ENCODE peak calls at places on chromosomes 5 and 9, in nine cellular contexts. R is foreskin fibroblast; M is osteocyte; Z is brain microvascular endothelial cell; V is C1 segment of cervical spinal cord; Y is ascending aorta; L is H9; X is stimulated activated CD8-positive, alpha-beta memory T cell treated with anti-CD3 and anti-CD28 coated beads, Interleukin-15, amount 100 ng/mL, for 4 hours; Q is sigmoid colon. G is an unnamed sample.

GRCh38 chr5:181164076-181164952 is 16.9 kb downstream of the OR2V2 start:
- DNase-seq in R (peak), M (no peak), Z (peak), V (no peak), Y (no peak), L (no peak), X (no peak), Q (no peak), G (no peak)

GRCh38 chr5:59130441-59130840 is 547.6 kb downstream of the RAB3C start:
- DNase-seq in R (peak), M (no peak), Z (no peak), V (no peak), Y (no peak), L (no peak), X (no peak), Q (no peak), G (no peak)

GRCh38 chr5:172106511-172107356 is 81.3 kb downstream of the STK10 start:
- DNase-seq in R (peak), M (peak), Z (no peak), V (peak), Y (peak), L (peak), X (peak), Q (peak), G (peak)

GRCh38 chr5:123949043-123949804 is 437.2 kb downstream of the CSNK1G3 start:
- DNase-seq in R (no peak), M (no peak), Z (no peak), V (no peak), Y (no peak), L (no peak), X (no peak), Q (no peak), G (no peak)

GRCh38 chr5:118883396-118883795 is 105.0 kb downstream of the DTWD2 start:
- DNase-seq in R (no peak), M (no peak), Z (no peak), V (no peak), Y (no peak), L (no peak), X (no peak), Q (no peak), G (no peak)

GRCh38 chr5:6713274-6714181 is at the start of gene TENT4A:
- DNase-seq in R (peak), M (peak), Z (no peak), V (no peak), Y (peak), L (no peak), X (no peak), Q (no peak), G (no peak)

GRCh38 chr5:130796032-130796431 is 369.0 kb downstream of the HINT1 start:
- DNase-seq in R (no peak), M (no peak), Z (no peak), V (no peak), Y (no peak), L (no peak), X (no peak), Q (no peak), G (no peak)

GRCh38 chr5:177963966-177964365 is 32.1 kb downstream of the PROP1 start:
- DNase-seq in R (no peak), M (peak), Z (no peak), V (no peak), Y (no peak), L (no peak), X (no peak), Q (no peak), G (no peak)

GRCh38 chr9:120901704-120902103 is 24.7 kb upstream of the PHF19 start:
- DNase-seq in R (no peak), M (no peak), Z (no peak), V (no peak), Y (no peak), L (no peak), X (no peak), Q (no peak), G (no peak)

GRCh38 chr5:143682788-143683419 is 129.1 kb upstream of the HMHB1 start:
- DNase-seq in R (peak), M (no peak), Z (no peak), V (no peak), Y (no peak), L (no peak), X (no peak), Q (no peak), G (no peak)

GRCh38 chr5:142826741-142827492 is 56.7 kb downstream of the ARHGAP26 start:
- DNase-seq in R (peak), M (no peak), Z (peak), V (no peak), Y (peak), L (no peak), X (no peak), Q (no peak), G (no peak)

GRCh38 chr5:166624573-166624972 is 1666.9 kb upstream of the WWC1 start:
- DNase-seq in R (no peak), M (no peak), Z (no peak), V (no peak), Y (no peak), L (no peak), X (no peak), Q (no peak), G (no peak)

GRCh38 chr5:150612905-150613670 is 27.4 kb upstream of the SYNPO start:
- DNase-seq in R (no peak), M (no peak), Z (no peak), V (no peak), Y (no peak), L (no peak), X (no peak), Q (no peak), G (no peak)

GRCh38 chr9:6758418-6759113 is 793 bp downstream of the KDM4C start:
- DNase-seq in R (peak), M (peak), Z (peak), V (peak), Y (peak), L (peak), X (peak), Q (peak), G (peak)

GRCh38 chr9:112327718-112328450 is 5.5 kb downstream of the PTBP3 start:
- DNase-seq in R (no peak), M (no peak), Z (no peak), V (no peak), Y (no peak), L (no peak), X (no peak), Q (no peak), G (no peak)

GRCh38 chr5:1185652-1186350 is 15.6 kb upstream of the SLC6A19 start:
- DNase-seq in R (no peak), M (no peak), Z (no peak), V (no peak), Y (no peak), L (no peak), X (no peak), Q (no peak), G (no peak)

GRCh38 chr5:125140855-125141254 is 394.4 kb upstream of the ZNF608 start:
- DNase-seq in R (peak), M (no peak), Z (peak), V (no peak), Y (no peak), L (no peak), X (no peak), Q (no peak), G (no peak)

GRCh38 chr5:4306029-4306428 is 710.4 kb downstream of the IRX1 start:
- DNase-seq in R (no peak), M (no peak), Z (no peak), V (no peak), Y (no peak), L (no peak), X (no peak), Q (no peak), G (no peak)

GRCh38 chr5:163434410-163434866 is 3.0 kb upstream of the CCNG1 start:
- DNase-seq in R (no peak), M (no peak), Z (peak), V (no peak), Y (no peak), L (no peak), X (no peak), Q (no peak), G (no peak)

GRCh38 chr5:58040044-58040443 is 419.8 kb downstream of the PLK2 start:
- DNase-seq in R (no peak), M (no peak), Z (no peak), V (no peak), Y (no peak), L (no peak), X (no peak), Q (no peak), G (no peak)

GRCh38 chr5:98341711-98342042 is 431.8 kb upstream of the RGMB start:
- DNase-seq in R (peak), M (no peak), Z (no peak), V (no peak), Y (no peak), L (no peak), X (no peak), Q (no peak), G (no peak)

GRCh38 chr5:66582499-66582898 is 13.7 kb upstream of the MAST4 start:
- DNase-seq in R (peak), M (no peak), Z (peak), V (no peak), Y (no peak), L (no peak), X (no peak), Q (no peak), G (no peak)

GRCh38 chr5:164784230-164784629 is 1278.8 kb downstream of the MAT2B start:
- DNase-seq in R (no peak), M (no peak), Z (no peak), V (no peak), Y (no peak), L (no peak), X (no peak), Q (no peak), G (no peak)

GRCh38 chr5:4518924-4519660 is 621.0 kb upstream of the ADAMTS16 start:
- DNase-seq in R (no peak), M (no peak), Z (no peak), V (no peak), Y (no peak), L (no peak), X (no peak), Q (no peak), G (no peak)

GRCh38 chr5:150607991-150608390 is 32.5 kb upstream of the SYNPO start:
- DNase-seq in R (no peak), M (no peak), Z (no peak), V (no peak), Y (no peak), L (no peak), X (no peak), Q (no peak), G (no peak)

GRCh38 chr9:120453792-120454191 is 126.2 kb downstream of the CDK5RAP2 start:
- DNase-seq in R (no peak), M (no peak), Z (no peak), V (no peak), Y (no peak), L (no peak), X (no peak), Q (no peak), G (no peak)

GRCh38 chr9:125492719-125493118 is 214.3 kb downstream of the MAPKAP1 start:
- DNase-seq in R (no peak), M (no peak), Z (no peak), V (no peak), Y (no peak), L (no peak), X (no peak), Q (no peak), G (no peak)

GRCh38 chr5:80337379-80337778 is 17.6 kb downstream of the SPZ1 start:
- DNase-seq in R (no peak), M (no peak), Z (no peak), V (no peak), Y (no peak), L (no peak), X (no peak), Q (no peak), G (no peak)

GRCh38 chr5:133670336-133670735 is 58.0 kb upstream of the FSTL4 start:
- DNase-seq in R (no peak), M (peak), Z (no peak), V (no peak), Y (no peak), L (no peak), X (no peak), Q (no peak), G (no peak)

GRCh38 chr5:133918316-133918715 is 50.1 kb downstream of the C5orf15 start:
- DNase-seq in R (no peak), M (no peak), Z (no peak), V (no peak), Y (no peak), L (no peak), X (no peak), Q (no peak), G (no peak)

GRCh38 chr9:114299286-114300152 is 23.4 kb upstream of the ORM1 start:
- DNase-seq in R (no peak), M (peak), Z (no peak), V (no peak), Y (peak), L (no peak), X (no peak), Q (peak), G (no peak)

GRCh38 chr9:32045513-32045912 is 338.9 kb upstream of the ACO1 start:
- DNase-seq in R (no peak), M (no peak), Z (no peak), V (no peak), Y (no peak), L (no peak), X (no peak), Q (no peak), G (no peak)

GRCh38 chr9:106622148-106622547 is 240.8 kb upstream of the ZNF462 start:
- DNase-seq in R (no peak), M (no peak), Z (no peak), V (no peak), Y (no peak), L (no peak), X (no peak), Q (no peak), G (no peak)

GRCh38 chr9:80775515-80775914 is 913.8 kb downstream of the TLE1 start:
- DNase-seq in R (peak), M (no peak), Z (no peak), V (no peak), Y (no peak), L (no peak), X (no peak), Q (no peak), G (no peak)

GRCh38 chr5:180910735-180911134 is 11.8 kb downstream of the BTNL8 start:
- DNase-seq in R (no peak), M (no peak), Z (no peak), V (no peak), Y (no peak), L (no peak), X (no peak), Q (no peak), G (peak)

GRCh38 chr9:87959916-87960581 is 14.3 kb downstream of the CDK20 start:
- DNase-seq in R (peak), M (no peak), Z (no peak), V (no peak), Y (no peak), L (no peak), X (no peak), Q (no peak), G (no peak)

GRCh38 chr5:1251678-1252580 is 26.7 kb downstream of the SLC6A18 start:
- DNase-seq in R (no peak), M (no peak), Z (no peak), V (no peak), Y (no peak), L (no peak), X (no peak), Q (no peak), G (no peak)

GRCh38 chr5:9545301-9545958 is 445 bp downstream of the SEMA5A start:
- DNase-seq in R (peak), M (no peak), Z (no peak), V (no peak), Y (no peak), L (peak), X (no peak), Q (peak), G (no peak)

GRCh38 chr5:167592114-167592513 is 699.3 kb upstream of the WWC1 start:
- DNase-seq in R (no peak), M (no peak), Z (no peak), V (no peak), Y (no peak), L (no peak), X (no peak), Q (no peak), G (no peak)